ENCODE peak calls at places on chromosomes 12 and 14, in four cellular contexts. One of them, this sample, is unnamed.

GRCh38 chr12:93376436-93377251 is 1.1 kb upstream of the NUDT4 start:
- DNase-seq in T-helper 1 cell: no peak
- DNase-seq in EL: peak
- DNase-seq in ELF-1: peak
- DNase-seq in this sample: peak

GRCh38 chr12:89883630-89884364 is 175.2 kb upstream of the ATP2B1 start:
- DNase-seq in T-helper 1 cell: no peak
- DNase-seq in ELF-1: peak
- DNase-seq in EL: no peak
- DNase-seq in this sample: peak

GRCh38 chr14:71333705-71334104 is 426.4 kb downstream of the PCNX1 start:
- DNase-seq in ELF-1: no peak
- DNase-seq in T-helper 1 cell: no peak
- DNase-seq in EL: no peak
- DNase-seq in this sample: no peak

GRCh38 chr14:103382375-103382774 is 2.8 kb upstream of the MARK3 start:
- DNase-seq in T-helper 1 cell: no peak
- DNase-seq in ELF-1: peak
- DNase-seq in EL: peak
- DNase-seq in this sample: peak

GRCh38 chr14:72332871-72333270 is 400.6 kb downstream of the RGS6 start:
- DNase-seq in ELF-1: no peak
- DNase-seq in EL: no peak
- DNase-seq in T-helper 1 cell: no peak
- DNase-seq in this sample: no peak

GRCh38 chr14:91395998-91396660 is 21.5 kb downstream of the CCDC88C start:
- DNase-seq in T-helper 1 cell: no peak
- DNase-seq in EL: no peak
- DNase-seq in ELF-1: no peak
- DNase-seq in this sample: no peak

GRCh38 chr14:53692451-53693330 is 263.9 kb downstream of the BMP4 start:
- DNase-seq in T-helper 1 cell: no peak
- DNase-seq in ELF-1: no peak
- DNase-seq in EL: no peak
- DNase-seq in this sample: no peak

GRCh38 chr12:104669057-104669770 is 212.5 kb downstream of the CHST11 start:
- DNase-seq in ELF-1: peak
- DNase-seq in T-helper 1 cell: no peak
- DNase-seq in EL: no peak
- DNase-seq in this sample: peak

GRCh38 chr14:55715889-55716288 is 135.9 kb downstream of the KTN1 start:
- DNase-seq in ELF-1: no peak
- DNase-seq in EL: peak
- DNase-seq in T-helper 1 cell: no peak
- DNase-seq in this sample: peak

GRCh38 chr14:101122855-101123129 is 219.3 kb upstream of the RTL1 start:
- DNase-seq in ELF-1: no peak
- DNase-seq in EL: no peak
- DNase-seq in T-helper 1 cell: no peak
- DNase-seq in this sample: no peak

GRCh38 chr14:33642641-33643342 is 308.1 kb downstream of the EGLN3 start:
- DNase-seq in EL: no peak
- DNase-seq in ELF-1: no peak
- DNase-seq in T-helper 1 cell: no peak
- DNase-seq in this sample: no peak